ENCODE peak calls at places on chromosomes 2 and 18, in nine cellular contexts. One of them, this sample, is unnamed. For H3K9me3, the result is how much of the 10 kb centered on the place peaks cover.

GRCh38 chr2:190847504-190848201 is 33.0 kb upstream of the GLS start:
- DNase-seq in aorta: no peak
- DNase-seq in ovary: no peak
- DNase-seq in gastrocnemius medialis: no peak
- DNase-seq in mucosa of descending colon: no peak
- DNase-seq in IMR-90: peak
- DNase-seq in BE2C: no peak
- DNase-seq in esophagus squamous epithelium: no peak
- DNase-seq in CD4-positive, alpha-beta memory T cell: no peak
- DNase-seq in this sample: no peak

GRCh38 chr2:98664323-98664722 is 55.9 kb downstream of the UNC50 start:
- DNase-seq in aorta: no peak
- DNase-seq in ovary: no peak
- DNase-seq in gastrocnemius medialis: no peak
- DNase-seq in mucosa of descending colon: no peak
- DNase-seq in IMR-90: no peak
- DNase-seq in BE2C: no peak
- DNase-seq in esophagus squamous epithelium: no peak
- DNase-seq in CD4-positive, alpha-beta memory T cell: peak
- DNase-seq in this sample: no peak

GRCh38 chr2:13884271-13884976 is 748.1 kb upstream of the LRATD1 start:
- DNase-seq in aorta: no peak
- DNase-seq in ovary: no peak
- DNase-seq in gastrocnemius medialis: no peak
- DNase-seq in mucosa of descending colon: no peak
- DNase-seq in IMR-90: no peak
- DNase-seq in BE2C: no peak
- DNase-seq in esophagus squamous epithelium: no peak
- DNase-seq in CD4-positive, alpha-beta memory T cell: no peak
- DNase-seq in this sample: no peak

GRCh38 chr2:84906108-84906899 is 848 bp downstream of the TMSB10 start:
- DNase-seq in aorta: peak
- DNase-seq in ovary: peak
- DNase-seq in gastrocnemius medialis: no peak
- DNase-seq in mucosa of descending colon: peak
- DNase-seq in IMR-90: no peak
- DNase-seq in BE2C: peak
- DNase-seq in esophagus squamous epithelium: no peak
- DNase-seq in CD4-positive, alpha-beta memory T cell: peak
- DNase-seq in this sample: peak

GRCh38 chr2:74708883-74709282 is 54.8 kb downstream of the SEMA4F start:
- DNase-seq in aorta: no peak
- DNase-seq in ovary: peak
- DNase-seq in gastrocnemius medialis: no peak
- DNase-seq in mucosa of descending colon: no peak
- DNase-seq in IMR-90: peak
- DNase-seq in BE2C: no peak
- DNase-seq in esophagus squamous epithelium: no peak
- DNase-seq in CD4-positive, alpha-beta memory T cell: no peak
- DNase-seq in this sample: no peak

GRCh38 chr2:77479395-77479794 is 42.8 kb downstream of the LRRTM4 start:
- DNase-seq in aorta: no peak
- DNase-seq in ovary: no peak
- DNase-seq in gastrocnemius medialis: no peak
- DNase-seq in mucosa of descending colon: no peak
- DNase-seq in IMR-90: no peak
- DNase-seq in BE2C: no peak
- DNase-seq in esophagus squamous epithelium: no peak
- DNase-seq in CD4-positive, alpha-beta memory T cell: no peak
- DNase-seq in this sample: no peak

GRCh38 chr2:64153811-64154210 is 9.6 kb upstream of the PELI1 start:
- DNase-seq in aorta: no peak
- DNase-seq in ovary: no peak
- DNase-seq in gastrocnemius medialis: no peak
- DNase-seq in mucosa of descending colon: no peak
- DNase-seq in IMR-90: no peak
- DNase-seq in BE2C: peak
- DNase-seq in esophagus squamous epithelium: no peak
- DNase-seq in CD4-positive, alpha-beta memory T cell: no peak
- DNase-seq in this sample: no peak

GRCh38 chr18:37567061-37567993 is 1.7 kb upstream of the CELF4 start:
- DNase-seq in aorta: no peak
- DNase-seq in ovary: no peak
- DNase-seq in gastrocnemius medialis: no peak
- DNase-seq in mucosa of descending colon: no peak
- DNase-seq in IMR-90: no peak
- DNase-seq in BE2C: no peak
- DNase-seq in esophagus squamous epithelium: no peak
- DNase-seq in CD4-positive, alpha-beta memory T cell: no peak
- DNase-seq in this sample: no peak

GRCh38 chr2:55771612-55772011 is 78.0 kb upstream of the PNPT1 start:
- DNase-seq in aorta: no peak
- DNase-seq in ovary: no peak
- DNase-seq in gastrocnemius medialis: no peak
- DNase-seq in mucosa of descending colon: no peak
- DNase-seq in IMR-90: peak
- DNase-seq in BE2C: no peak
- DNase-seq in esophagus squamous epithelium: no peak
- DNase-seq in CD4-positive, alpha-beta memory T cell: no peak
- DNase-seq in this sample: no peak

GRCh38 chr2:58428286-58428552 is 187.1 kb upstream of the FANCL start:
- DNase-seq in aorta: no peak
- DNase-seq in ovary: no peak
- DNase-seq in gastrocnemius medialis: no peak
- DNase-seq in mucosa of descending colon: peak
- DNase-seq in IMR-90: no peak
- DNase-seq in BE2C: peak
- DNase-seq in esophagus squamous epithelium: no peak
- DNase-seq in CD4-positive, alpha-beta memory T cell: no peak
- DNase-seq in this sample: peak

GRCh38 chr18:692841-693240 is 19.6 kb downstream of the ENOSF1 start:
- DNase-seq in aorta: no peak
- DNase-seq in ovary: peak
- DNase-seq in gastrocnemius medialis: no peak
- DNase-seq in mucosa of descending colon: no peak
- DNase-seq in IMR-90: no peak
- DNase-seq in BE2C: no peak
- DNase-seq in esophagus squamous epithelium: no peak
- DNase-seq in CD4-positive, alpha-beta memory T cell: no peak
- DNase-seq in this sample: no peak

GRCh38 chr2:137238065-137238464 is 472.7 kb downstream of the THSD7B start:
- DNase-seq in aorta: no peak
- DNase-seq in ovary: no peak
- DNase-seq in gastrocnemius medialis: no peak
- DNase-seq in mucosa of descending colon: no peak
- DNase-seq in IMR-90: no peak
- DNase-seq in BE2C: no peak
- DNase-seq in esophagus squamous epithelium: no peak
- DNase-seq in CD4-positive, alpha-beta memory T cell: no peak
- DNase-seq in this sample: no peak

GRCh38 chr2:1278861-1279260 is 134.4 kb upstream of the TPO start:
- DNase-seq in aorta: no peak
- DNase-seq in ovary: no peak
- DNase-seq in gastrocnemius medialis: no peak
- DNase-seq in mucosa of descending colon: no peak
- DNase-seq in IMR-90: no peak
- DNase-seq in BE2C: no peak
- DNase-seq in esophagus squamous epithelium: no peak
- DNase-seq in CD4-positive, alpha-beta memory T cell: no peak
- DNase-seq in this sample: no peak

GRCh38 chr18:22066083-22066485 is 103.3 kb upstream of the GATA6 start:
- DNase-seq in aorta: no peak
- DNase-seq in ovary: no peak
- DNase-seq in gastrocnemius medialis: no peak
- DNase-seq in mucosa of descending colon: no peak
- DNase-seq in IMR-90: no peak
- DNase-seq in BE2C: no peak
- DNase-seq in esophagus squamous epithelium: no peak
- DNase-seq in CD4-positive, alpha-beta memory T cell: no peak
- DNase-seq in this sample: no peak

GRCh38 chr2:191845248-191845715 is 1.6 kb downstream of the CAVIN2 start:
- DNase-seq in aorta: no peak
- DNase-seq in ovary: peak
- DNase-seq in gastrocnemius medialis: no peak
- DNase-seq in mucosa of descending colon: no peak
- DNase-seq in IMR-90: no peak
- DNase-seq in BE2C: peak
- DNase-seq in esophagus squamous epithelium: no peak
- DNase-seq in CD4-positive, alpha-beta memory T cell: no peak
- DNase-seq in this sample: peak

GRCh38 chr2:75146221-75146902 is 53.0 kb downstream of the TACR1 start:
- DNase-seq in aorta: no peak
- DNase-seq in ovary: no peak
- DNase-seq in gastrocnemius medialis: no peak
- DNase-seq in mucosa of descending colon: no peak
- DNase-seq in IMR-90: no peak
- DNase-seq in BE2C: no peak
- DNase-seq in esophagus squamous epithelium: no peak
- DNase-seq in CD4-positive, alpha-beta memory T cell: no peak
- DNase-seq in this sample: no peak

GRCh38 chr18:79598046-79598884 is 81.3 kb upstream of the CTDP1 start:
- DNase-seq in aorta: peak
- DNase-seq in ovary: peak
- DNase-seq in gastrocnemius medialis: no peak
- DNase-seq in mucosa of descending colon: no peak
- DNase-seq in IMR-90: no peak
- DNase-seq in BE2C: peak
- DNase-seq in esophagus squamous epithelium: no peak
- DNase-seq in CD4-positive, alpha-beta memory T cell: no peak
- DNase-seq in this sample: no peak

GRCh38 chr2:122451040-122451439 is 695.6 kb downstream of the TSN start:
- DNase-seq in aorta: no peak
- DNase-seq in ovary: no peak
- DNase-seq in gastrocnemius medialis: no peak
- DNase-seq in mucosa of descending colon: no peak
- DNase-seq in IMR-90: peak
- DNase-seq in BE2C: peak
- DNase-seq in esophagus squamous epithelium: no peak
- DNase-seq in CD4-positive, alpha-beta memory T cell: no peak
- DNase-seq in this sample: peak

GRCh38 chr18:37778417-37779165 is 213.0 kb upstream of the CELF4 start:
- DNase-seq in aorta: peak
- DNase-seq in ovary: no peak
- DNase-seq in gastrocnemius medialis: no peak
- DNase-seq in mucosa of descending colon: peak
- DNase-seq in IMR-90: no peak
- DNase-seq in BE2C: peak
- DNase-seq in esophagus squamous epithelium: no peak
- DNase-seq in CD4-positive, alpha-beta memory T cell: no peak
- DNase-seq in this sample: peak

GRCh38 chr2:43402002-43402401 is 175.6 kb upstream of the ZFP36L2 start:
- DNase-seq in aorta: no peak
- DNase-seq in ovary: no peak
- DNase-seq in gastrocnemius medialis: no peak
- DNase-seq in mucosa of descending colon: no peak
- DNase-seq in IMR-90: no peak
- DNase-seq in BE2C: no peak
- DNase-seq in esophagus squamous epithelium: no peak
- DNase-seq in CD4-positive, alpha-beta memory T cell: no peak
- DNase-seq in this sample: no peak

GRCh38 chr18:7577706-7578105 is 10.6 kb downstream of the PTPRM start:
- DNase-seq in aorta: no peak
- DNase-seq in ovary: no peak
- DNase-seq in gastrocnemius medialis: no peak
- DNase-seq in mucosa of descending colon: no peak
- DNase-seq in IMR-90: peak
- DNase-seq in BE2C: no peak
- DNase-seq in esophagus squamous epithelium: no peak
- DNase-seq in CD4-positive, alpha-beta memory T cell: no peak
- DNase-seq in this sample: no peak

GRCh38 chr2:27315122-27315521 is 6.9 kb upstream of the UCN start:
- DNase-seq in aorta: no peak
- DNase-seq in ovary: no peak
- DNase-seq in gastrocnemius medialis: no peak
- DNase-seq in mucosa of descending colon: no peak
- DNase-seq in IMR-90: no peak
- DNase-seq in BE2C: no peak
- DNase-seq in esophagus squamous epithelium: no peak
- DNase-seq in CD4-positive, alpha-beta memory T cell: no peak
- DNase-seq in this sample: no peak

GRCh38 chr18:51391731-51392130 is 194.2 kb upstream of the MEX3C start:
- DNase-seq in aorta: no peak
- DNase-seq in ovary: no peak
- DNase-seq in gastrocnemius medialis: no peak
- DNase-seq in mucosa of descending colon: no peak
- DNase-seq in IMR-90: no peak
- DNase-seq in BE2C: peak
- DNase-seq in esophagus squamous epithelium: no peak
- DNase-seq in CD4-positive, alpha-beta memory T cell: no peak
- DNase-seq in this sample: no peak

GRCh38 chr2:167492486-167492885 is 604.2 kb downstream of the XIRP2 start:
- DNase-seq in aorta: no peak
- DNase-seq in ovary: no peak
- DNase-seq in gastrocnemius medialis: no peak
- DNase-seq in mucosa of descending colon: no peak
- DNase-seq in IMR-90: peak
- DNase-seq in BE2C: no peak
- DNase-seq in esophagus squamous epithelium: no peak
- DNase-seq in CD4-positive, alpha-beta memory T cell: no peak
- DNase-seq in this sample: no peak
- H3K4me3 ChIP-seq in aorta: no peak
- H3K4me3 ChIP-seq in ovary: no peak
- H3K4me3 ChIP-seq in gastrocnemius medialis: no peak
- H3K4me3 ChIP-seq in mucosa of descending colon: no peak
- H3K4me3 ChIP-seq in IMR-90: no peak
- H3K4me3 ChIP-seq in BE2C: no peak
- H3K4me3 ChIP-seq in esophagus squamous epithelium: no peak
- H3K4me3 ChIP-seq in CD4-positive, alpha-beta memory T cell: no peak
- H3K4me3 ChIP-seq in this sample: no peak

GRCh38 chr2:230430957-230431635 is 15.1 kb downstream of the SP100 start:
- DNase-seq in aorta: no peak
- DNase-seq in ovary: no peak
- DNase-seq in gastrocnemius medialis: no peak
- DNase-seq in mucosa of descending colon: no peak
- DNase-seq in IMR-90: no peak
- DNase-seq in BE2C: no peak
- DNase-seq in esophagus squamous epithelium: no peak
- DNase-seq in CD4-positive, alpha-beta memory T cell: no peak
- DNase-seq in this sample: no peak
- H3K9me3 ChIP-seq in aorta: under half
- H3K9me3 ChIP-seq in ovary: under half
- H3K9me3 ChIP-seq in gastrocnemius medialis: under half
- H3K9me3 ChIP-seq in mucosa of descending colon: under half
- H3K9me3 ChIP-seq in IMR-90: under half
- H3K9me3 ChIP-seq in BE2C: under half
- H3K9me3 ChIP-seq in esophagus squamous epithelium: under half
- H3K9me3 ChIP-seq in CD4-positive, alpha-beta memory T cell: under half
- H3K9me3 ChIP-seq in this sample: under half

GRCh38 chr2:242044206-242044590 is 174.7 kb downstream of the RTP5 start:
- DNase-seq in aorta: no peak
- DNase-seq in ovary: no peak
- DNase-seq in gastrocnemius medialis: no peak
- DNase-seq in mucosa of descending colon: no peak
- DNase-seq in IMR-90: no peak
- DNase-seq in BE2C: no peak
- DNase-seq in esophagus squamous epithelium: no peak
- DNase-seq in CD4-positive, alpha-beta memory T cell: no peak
- DNase-seq in this sample: no peak
- H3K4me3 ChIP-seq in aorta: no peak
- H3K4me3 ChIP-seq in ovary: no peak
- H3K4me3 ChIP-seq in gastrocnemius medialis: no peak
- H3K4me3 ChIP-seq in mucosa of descending colon: no peak
- H3K4me3 ChIP-seq in IMR-90: no peak
- H3K4me3 ChIP-seq in BE2C: no peak
- H3K4me3 ChIP-seq in esophagus squamous epithelium: no peak
- H3K4me3 ChIP-seq in CD4-positive, alpha-beta memory T cell: no peak
- H3K4me3 ChIP-seq in this sample: no peak

GRCh38 chr18:8780227-8780626 is 74.9 kb downstream of the MTCL1 start:
- DNase-seq in aorta: no peak
- DNase-seq in ovary: no peak
- DNase-seq in gastrocnemius medialis: no peak
- DNase-seq in mucosa of descending colon: no peak
- DNase-seq in IMR-90: no peak
- DNase-seq in BE2C: no peak
- DNase-seq in esophagus squamous epithelium: no peak
- DNase-seq in CD4-positive, alpha-beta memory T cell: no peak
- DNase-seq in this sample: no peak
- H3K9me3 ChIP-seq in aorta: under half
- H3K9me3 ChIP-seq in ovary: under half
- H3K9me3 ChIP-seq in gastrocnemius medialis: under half
- H3K9me3 ChIP-seq in mucosa of descending colon: under half
- H3K9me3 ChIP-seq in IMR-90: under half
- H3K9me3 ChIP-seq in BE2C: under half
- H3K9me3 ChIP-seq in esophagus squamous epithelium: under half
- H3K9me3 ChIP-seq in CD4-positive, alpha-beta memory T cell: under half
- H3K9me3 ChIP-seq in this sample: under half

This sample was measured in WERI-Rb-1.